ENCODE peak calls at places on chromosome X, in five cellular contexts. One of them, this sample, is unnamed.

GRCh38 chrX:57900961-57901360 is 9.3 kb downstream of the ZXDA start:
- DNase-seq in GM06990: no peak
- DNase-seq in heart right ventricle: no peak
- DNase-seq in astrocyte: peak
- DNase-seq in WERI-Rb-1: no peak
- DNase-seq in this sample: no peak

GRCh38 chrX:79081895-79082512 is 62.5 kb upstream of the GPR174 start:
- DNase-seq in GM06990: peak
- DNase-seq in heart right ventricle: no peak
- DNase-seq in astrocyte: no peak
- DNase-seq in WERI-Rb-1: no peak
- DNase-seq in this sample: no peak

GRCh38 chrX:134512566-134512965 is 52.6 kb downstream of the HPRT1 start:
- DNase-seq in GM06990: no peak
- DNase-seq in heart right ventricle: no peak
- DNase-seq in astrocyte: peak
- DNase-seq in WERI-Rb-1: no peak
- DNase-seq in this sample: no peak

GRCh38 chrX:40853004-40853815 is 117.9 kb upstream of the MED14 start:
- DNase-seq in GM06990: no peak
- DNase-seq in heart right ventricle: no peak
- DNase-seq in astrocyte: no peak
- DNase-seq in WERI-Rb-1: no peak
- DNase-seq in this sample: no peak

GRCh38 chrX:119698835-119699234 is 5.9 kb upstream of the SEPTIN6 start:
- DNase-seq in GM06990: no peak
- DNase-seq in heart right ventricle: no peak
- DNase-seq in astrocyte: peak
- DNase-seq in WERI-Rb-1: no peak
- DNase-seq in this sample: no peak

GRCh38 chrX:55623100-55623499 is at the start of gene FOXR2:
- DNase-seq in GM06990: no peak
- DNase-seq in heart right ventricle: no peak
- DNase-seq in astrocyte: no peak
- DNase-seq in WERI-Rb-1: no peak
- DNase-seq in this sample: no peak

GRCh38 chrX:150736478-150736877 is 43.3 kb downstream of the MTMR1 start:
- DNase-seq in GM06990: no peak
- DNase-seq in heart right ventricle: no peak
- DNase-seq in astrocyte: no peak
- DNase-seq in WERI-Rb-1: no peak
- DNase-seq in this sample: no peak

GRCh38 chrX:44400588-44400987 is 57.1 kb upstream of the EFHC2 start:
- DNase-seq in GM06990: no peak
- DNase-seq in heart right ventricle: no peak
- DNase-seq in astrocyte: peak
- DNase-seq in WERI-Rb-1: no peak
- DNase-seq in this sample: no peak

GRCh38 chrX:118637997-118638396 is 89.4 kb upstream of the IL13RA1 start:
- DNase-seq in GM06990: no peak
- DNase-seq in heart right ventricle: no peak
- DNase-seq in astrocyte: no peak
- DNase-seq in WERI-Rb-1: no peak
- DNase-seq in this sample: no peak

GRCh38 chrX:140983730-140984129 is 18.7 kb upstream of the SPANXB1 start:
- DNase-seq in GM06990: no peak
- DNase-seq in heart right ventricle: no peak
- DNase-seq in astrocyte: no peak
- DNase-seq in WERI-Rb-1: no peak
- DNase-seq in this sample: no peak

GRCh38 chrX:98548550-98548949 is 1664.8 kb downstream of the RPA4 start:
- DNase-seq in GM06990: no peak
- DNase-seq in heart right ventricle: no peak
- DNase-seq in astrocyte: no peak
- DNase-seq in WERI-Rb-1: no peak
- DNase-seq in this sample: no peak

GRCh38 chrX:65667503-65668355 is at the start of gene MSN:
- DNase-seq in GM06990: peak
- DNase-seq in heart right ventricle: peak
- DNase-seq in astrocyte: no peak
- DNase-seq in WERI-Rb-1: no peak
- DNase-seq in this sample: peak
- TF ChIP-seq CTCF in GM06990: peak
- TF ChIP-seq CTCF in heart right ventricle: no peak
- TF ChIP-seq CTCF in astrocyte: no peak
- TF ChIP-seq CTCF in WERI-Rb-1: no peak
- TF ChIP-seq CTCF in this sample: no peak

GRCh38 chrX:13764765-13765164 is 30.2 kb downstream of the OFD1 start:
- DNase-seq in GM06990: no peak
- DNase-seq in heart right ventricle: no peak
- DNase-seq in astrocyte: no peak
- DNase-seq in WERI-Rb-1: peak
- DNase-seq in this sample: no peak
- TF ChIP-seq CTCF in GM06990: no peak
- TF ChIP-seq CTCF in heart right ventricle: peak
- TF ChIP-seq CTCF in astrocyte: peak
- TF ChIP-seq CTCF in WERI-Rb-1: peak
- TF ChIP-seq CTCF in this sample: no peak

GRCh38 chrX:108736509-108737479 is at the start of gene IRS4:
- DNase-seq in GM06990: no peak
- DNase-seq in heart right ventricle: no peak
- DNase-seq in astrocyte: no peak
- DNase-seq in WERI-Rb-1: no peak
- DNase-seq in this sample: no peak

GRCh38 chrX:108732630-108733321 is 3.6 kb downstream of the IRS4 start:
- DNase-seq in GM06990: no peak
- DNase-seq in heart right ventricle: no peak
- DNase-seq in astrocyte: no peak
- DNase-seq in WERI-Rb-1: no peak
- DNase-seq in this sample: no peak

GRCh38 chrX:108734426-108734825 is 1.9 kb downstream of the IRS4 start:
- DNase-seq in GM06990: no peak
- DNase-seq in heart right ventricle: no peak
- DNase-seq in astrocyte: no peak
- DNase-seq in WERI-Rb-1: no peak
- DNase-seq in this sample: no peak

GRCh38 chrX:108735680-108736508 is 469 bp downstream of the IRS4 start:
- DNase-seq in GM06990: no peak
- DNase-seq in heart right ventricle: no peak
- DNase-seq in astrocyte: peak
- DNase-seq in WERI-Rb-1: no peak
- DNase-seq in this sample: no peak

DNA sequence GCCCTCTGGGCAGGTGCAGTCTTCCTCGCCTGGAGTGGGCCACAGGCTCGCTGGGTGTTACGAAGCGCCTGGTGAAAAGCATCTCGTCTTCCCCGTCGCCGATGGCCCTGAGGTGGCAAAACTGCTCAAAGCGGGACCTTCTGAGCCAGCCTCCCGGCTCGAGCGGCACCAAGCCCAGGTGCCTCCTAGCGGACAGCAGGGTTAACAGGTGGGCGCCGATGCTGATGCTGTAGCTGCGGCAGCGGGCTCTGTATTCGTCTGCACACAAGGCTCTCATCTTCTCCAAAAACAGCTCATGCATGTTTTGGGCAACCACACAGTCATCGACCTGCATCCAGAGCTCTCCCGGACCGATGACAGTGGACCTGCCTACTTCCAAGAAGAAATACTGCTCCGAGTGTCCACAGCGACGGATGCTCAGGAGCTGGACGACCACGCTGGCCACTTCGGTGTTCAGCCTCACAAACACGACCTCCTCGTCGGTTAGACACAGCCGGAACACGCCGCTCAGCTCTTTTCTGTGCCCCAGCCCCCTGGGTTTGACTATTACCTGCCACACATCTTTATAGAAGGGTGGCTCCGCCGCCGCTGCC is 1.2 kb downstream of the IRS4 start:
- DNase-seq in GM06990: no peak
- DNase-seq in heart right ventricle: no peak
- DNase-seq in astrocyte: no peak
- DNase-seq in WERI-Rb-1: no peak
- DNase-seq in this sample: no peak
- TF ChIP-seq CTCF in GM06990: no peak
- TF ChIP-seq CTCF in heart right ventricle: no peak
- TF ChIP-seq CTCF in astrocyte: no peak
- TF ChIP-seq CTCF in WERI-Rb-1: no peak
- TF ChIP-seq CTCF in this sample: no peak

DNA sequence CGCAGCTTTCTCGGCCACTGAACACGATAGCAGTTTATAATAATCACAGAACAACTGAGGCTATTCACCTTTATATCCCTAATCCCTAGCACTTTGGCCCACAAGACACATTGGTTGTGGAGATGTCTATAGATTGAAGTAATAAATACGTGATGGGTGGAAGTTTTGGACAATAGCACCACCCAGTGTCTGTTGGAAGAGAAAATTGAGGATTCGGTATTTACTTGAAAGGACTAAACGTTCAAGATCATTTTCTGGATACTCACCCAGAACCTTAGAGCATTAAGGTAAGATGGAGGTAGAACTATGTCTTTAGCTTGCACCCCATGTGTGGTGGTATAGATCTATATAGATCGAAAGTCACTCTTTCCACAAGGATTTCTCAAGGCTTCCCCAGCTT is 792 bp upstream of the TMSB15A start:
- DNase-seq in GM06990: no peak
- DNase-seq in heart right ventricle: no peak
- DNase-seq in astrocyte: no peak
- DNase-seq in WERI-Rb-1: no peak
- DNase-seq in this sample: no peak
- TF ChIP-seq CTCF in GM06990: no peak
- TF ChIP-seq CTCF in heart right ventricle: peak
- TF ChIP-seq CTCF in astrocyte: peak
- TF ChIP-seq CTCF in WERI-Rb-1: no peak
- TF ChIP-seq CTCF in this sample: no peak

GRCh38 chrX:100609591-100609990 is 24.9 kb downstream of the TNMD start:
- DNase-seq in GM06990: no peak
- DNase-seq in heart right ventricle: no peak
- DNase-seq in astrocyte: no peak
- DNase-seq in WERI-Rb-1: no peak
- DNase-seq in this sample: no peak
- TF ChIP-seq CTCF in GM06990: peak
- TF ChIP-seq CTCF in heart right ventricle: no peak
- TF ChIP-seq CTCF in astrocyte: peak
- TF ChIP-seq CTCF in WERI-Rb-1: no peak
- TF ChIP-seq CTCF in this sample: no peak